ENCODE peak calls at places on chromosome 14, in five cellular contexts. One of them, this sample, is unnamed.

GRCh38 chr14:39251547-39251946 is 17.8 kb downstream of the MIA2 start:
- DNase-seq in A549: no peak
- DNase-seq in CD4-positive, alpha-beta T cell: no peak
- DNase-seq in HCT116: no peak
- DNase-seq in GM06990: no peak
- DNase-seq in this sample: no peak

GRCh38 chr14:54329082-54329695 is 67.6 kb upstream of the CDKN3 start:
- DNase-seq in A549: peak
- DNase-seq in CD4-positive, alpha-beta T cell: no peak
- DNase-seq in HCT116: peak
- DNase-seq in GM06990: no peak
- DNase-seq in this sample: no peak

GRCh38 chr14:62428429-62429203 is 616.6 kb downstream of the KCNH5 start:
- DNase-seq in A549: no peak
- DNase-seq in CD4-positive, alpha-beta T cell: no peak
- DNase-seq in HCT116: no peak
- DNase-seq in GM06990: no peak
- DNase-seq in this sample: peak

GRCh38 chr14:103693514-103693913 is 21.7 kb downstream of the XRCC3 start:
- DNase-seq in A549: no peak
- DNase-seq in CD4-positive, alpha-beta T cell: no peak
- DNase-seq in HCT116: no peak
- DNase-seq in GM06990: no peak
- DNase-seq in this sample: no peak

GRCh38 chr14:104268725-104269436 is 130.5 kb downstream of the KIF26A start:
- DNase-seq in A549: no peak
- DNase-seq in CD4-positive, alpha-beta T cell: no peak
- DNase-seq in HCT116: no peak
- DNase-seq in GM06990: no peak
- DNase-seq in this sample: no peak

GRCh38 chr14:92511472-92512247 is 1.9 kb upstream of the RIN3 start:
- DNase-seq in A549: peak
- DNase-seq in CD4-positive, alpha-beta T cell: no peak
- DNase-seq in HCT116: peak
- DNase-seq in GM06990: no peak
- DNase-seq in this sample: no peak

GRCh38 chr14:75274899-75275569 is 3.6 kb upstream of the FOS start:
- DNase-seq in A549: no peak
- DNase-seq in CD4-positive, alpha-beta T cell: peak
- DNase-seq in HCT116: no peak
- DNase-seq in GM06990: peak
- DNase-seq in this sample: no peak

GRCh38 chr14:54901380-54902142 is 1.1 kb downstream of the GCH1 start:
- DNase-seq in A549: peak
- DNase-seq in CD4-positive, alpha-beta T cell: no peak
- DNase-seq in HCT116: no peak
- DNase-seq in GM06990: peak
- DNase-seq in this sample: no peak

GRCh38 chr14:68499451-68499850 is 293.4 kb downstream of the ZFP36L1 start:
- DNase-seq in A549: no peak
- DNase-seq in CD4-positive, alpha-beta T cell: no peak
- DNase-seq in HCT116: no peak
- DNase-seq in GM06990: no peak
- DNase-seq in this sample: no peak

GRCh38 chr14:102015045-102015685 is 50.8 kb downstream of the DYNC1H1 start:
- DNase-seq in A549: no peak
- DNase-seq in CD4-positive, alpha-beta T cell: no peak
- DNase-seq in HCT116: no peak
- DNase-seq in GM06990: no peak
- DNase-seq in this sample: no peak

GRCh38 chr14:65222434-65222833 is 120.1 kb upstream of the MAX start:
- DNase-seq in A549: peak
- DNase-seq in CD4-positive, alpha-beta T cell: peak
- DNase-seq in HCT116: peak
- DNase-seq in GM06990: no peak
- DNase-seq in this sample: peak

GRCh38 chr14:67442139-67442906 is 30.4 kb upstream of the PLEK2 start:
- DNase-seq in A549: no peak
- DNase-seq in CD4-positive, alpha-beta T cell: no peak
- DNase-seq in HCT116: no peak
- DNase-seq in GM06990: no peak
- DNase-seq in this sample: no peak

GRCh38 chr14:92539419-92539818 is 25.8 kb downstream of the RIN3 start:
- DNase-seq in A549: no peak
- DNase-seq in CD4-positive, alpha-beta T cell: no peak
- DNase-seq in HCT116: no peak
- DNase-seq in GM06990: no peak
- DNase-seq in this sample: no peak

GRCh38 chr14:94101748-94102147 is 8.8 kb upstream of the IFI27 start:
- DNase-seq in A549: no peak
- DNase-seq in CD4-positive, alpha-beta T cell: no peak
- DNase-seq in HCT116: no peak
- DNase-seq in GM06990: no peak
- DNase-seq in this sample: no peak

DNA sequence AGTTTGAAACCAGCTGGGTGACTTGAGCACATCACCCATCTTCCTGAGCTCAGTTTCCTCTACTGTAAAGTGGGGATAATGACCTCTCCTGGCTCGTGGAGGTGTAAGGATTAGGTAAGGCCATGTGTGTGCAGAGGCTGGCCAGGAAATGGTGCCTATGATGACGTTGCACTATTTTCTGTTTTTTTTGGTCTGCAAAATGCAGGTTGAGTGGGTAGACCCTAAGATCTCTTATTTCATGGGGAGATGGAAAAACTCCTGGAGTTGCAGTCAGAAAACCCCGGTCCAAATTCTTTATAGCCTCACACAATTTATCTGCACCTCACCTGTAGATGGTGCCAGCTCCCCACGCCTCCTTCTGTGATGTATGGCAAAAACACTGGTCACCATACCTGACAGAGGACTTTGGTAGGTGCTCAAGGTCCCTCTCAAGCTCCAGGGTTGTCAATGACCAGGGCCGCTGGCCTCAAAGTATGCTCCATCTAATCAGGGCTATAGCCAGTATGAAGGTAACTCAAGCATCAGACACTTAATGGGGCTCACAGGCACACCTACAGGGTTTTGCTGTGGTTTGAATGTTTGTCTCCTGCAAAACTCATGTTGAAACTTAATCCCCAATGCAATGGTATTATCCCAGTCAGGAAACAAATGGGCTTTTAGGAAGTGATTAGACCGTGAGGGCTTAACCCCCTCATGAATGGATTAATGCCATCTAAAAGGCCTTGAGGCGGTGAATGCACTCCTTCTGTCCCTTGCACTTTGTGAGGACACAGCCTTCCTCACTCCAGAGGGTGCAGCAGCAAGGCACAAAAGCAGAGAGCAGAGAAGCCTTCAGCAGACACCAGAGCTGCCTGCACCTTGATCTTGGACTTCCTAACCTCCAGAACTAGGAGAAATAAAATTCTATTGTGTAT is 17.6 kb downstream of the C14orf132 start:
- DNase-seq in A549: no peak
- DNase-seq in CD4-positive, alpha-beta T cell: no peak
- DNase-seq in HCT116: no peak
- DNase-seq in GM06990: no peak
- DNase-seq in this sample: peak
- TF ChIP-seq CTCF in A549: peak
- TF ChIP-seq CTCF in CD4-positive, alpha-beta T cell: no peak
- TF ChIP-seq CTCF in HCT116: peak
- TF ChIP-seq CTCF in GM06990: peak
- TF ChIP-seq CTCF in this sample: peak

GRCh38 chr14:73293782-73294781 is 56.8 kb downstream of the PAPLN start:
- DNase-seq in A549: no peak
- DNase-seq in CD4-positive, alpha-beta T cell: no peak
- DNase-seq in HCT116: no peak
- DNase-seq in GM06990: no peak
- DNase-seq in this sample: no peak

GRCh38 chr14:73289729-73290128 is 52.4 kb downstream of the PAPLN start:
- DNase-seq in A549: no peak
- DNase-seq in CD4-positive, alpha-beta T cell: no peak
- DNase-seq in HCT116: no peak
- DNase-seq in GM06990: no peak
- DNase-seq in this sample: no peak

GRCh38 chr14:73290279-73290678 is 53.0 kb downstream of the PAPLN start:
- DNase-seq in A549: no peak
- DNase-seq in CD4-positive, alpha-beta T cell: no peak
- DNase-seq in HCT116: no peak
- DNase-seq in GM06990: peak
- DNase-seq in this sample: no peak

GRCh38 chr14:73289308-73289707 is 52.0 kb downstream of the PAPLN start:
- DNase-seq in A549: no peak
- DNase-seq in CD4-positive, alpha-beta T cell: no peak
- DNase-seq in HCT116: no peak
- DNase-seq in GM06990: no peak
- DNase-seq in this sample: no peak

GRCh38 chr14:73295198-73295796 is 58.0 kb downstream of the PAPLN start:
- DNase-seq in A549: peak
- DNase-seq in CD4-positive, alpha-beta T cell: no peak
- DNase-seq in HCT116: peak
- DNase-seq in GM06990: no peak
- DNase-seq in this sample: peak
- TF ChIP-seq CTCF in A549: peak
- TF ChIP-seq CTCF in CD4-positive, alpha-beta T cell: peak
- TF ChIP-seq CTCF in HCT116: peak
- TF ChIP-seq CTCF in GM06990: peak
- TF ChIP-seq CTCF in this sample: peak

GRCh38 chr14:100077441-100077840 is 12.2 kb downstream of the EVL start:
- DNase-seq in A549: no peak
- DNase-seq in CD4-positive, alpha-beta T cell: no peak
- DNase-seq in HCT116: no peak
- DNase-seq in GM06990: no peak
- DNase-seq in this sample: no peak

GRCh38 chr14:100074431-100075100 is 9.3 kb downstream of the EVL start:
- DNase-seq in A549: no peak
- DNase-seq in CD4-positive, alpha-beta T cell: no peak
- DNase-seq in HCT116: no peak
- DNase-seq in GM06990: no peak
- DNase-seq in this sample: no peak

GRCh38 chr14:100076630-100077029 is 11.4 kb downstream of the EVL start:
- DNase-seq in A549: no peak
- DNase-seq in CD4-positive, alpha-beta T cell: no peak
- DNase-seq in HCT116: no peak
- DNase-seq in GM06990: no peak
- DNase-seq in this sample: no peak

GRCh38 chr14:100078216-100078780 is 13.1 kb downstream of the EVL start:
- DNase-seq in A549: no peak
- DNase-seq in CD4-positive, alpha-beta T cell: no peak
- DNase-seq in HCT116: no peak
- DNase-seq in GM06990: no peak
- DNase-seq in this sample: no peak

GRCh38 chr14:100076133-100076532 is 10.9 kb downstream of the EVL start:
- DNase-seq in A549: peak
- DNase-seq in CD4-positive, alpha-beta T cell: no peak
- DNase-seq in HCT116: peak
- DNase-seq in GM06990: peak
- DNase-seq in this sample: no peak
- TF ChIP-seq CTCF in A549: no peak
- TF ChIP-seq CTCF in CD4-positive, alpha-beta T cell: peak
- TF ChIP-seq CTCF in HCT116: peak
- TF ChIP-seq CTCF in GM06990: peak
- TF ChIP-seq CTCF in this sample: no peak

DNA sequence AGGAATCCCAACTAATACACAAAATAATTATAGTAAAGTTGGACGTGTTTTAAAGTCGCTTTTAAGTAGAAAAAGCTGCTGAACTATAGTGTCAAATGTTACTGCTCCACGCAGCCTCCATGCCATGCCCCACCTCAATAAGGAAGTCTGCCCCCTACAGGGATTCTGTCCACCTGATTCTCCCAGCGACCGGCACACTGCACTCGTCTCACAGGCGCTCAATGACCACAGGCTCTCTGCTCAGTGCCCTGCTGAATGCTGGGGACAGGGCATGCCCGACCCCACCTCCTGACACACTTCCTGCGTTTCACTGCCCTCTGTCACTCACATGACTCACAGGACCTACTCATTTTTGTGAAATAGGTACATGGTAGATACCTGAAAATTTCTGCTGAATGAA is 48.9 kb downstream of the BDKRB1 start:
- DNase-seq in A549: peak
- DNase-seq in CD4-positive, alpha-beta T cell: no peak
- DNase-seq in HCT116: peak
- DNase-seq in GM06990: no peak
- DNase-seq in this sample: no peak
- TF ChIP-seq CTCF in A549: peak
- TF ChIP-seq CTCF in CD4-positive, alpha-beta T cell: no peak
- TF ChIP-seq CTCF in HCT116: no peak
- TF ChIP-seq CTCF in GM06990: peak
- TF ChIP-seq CTCF in this sample: peak

DNA sequence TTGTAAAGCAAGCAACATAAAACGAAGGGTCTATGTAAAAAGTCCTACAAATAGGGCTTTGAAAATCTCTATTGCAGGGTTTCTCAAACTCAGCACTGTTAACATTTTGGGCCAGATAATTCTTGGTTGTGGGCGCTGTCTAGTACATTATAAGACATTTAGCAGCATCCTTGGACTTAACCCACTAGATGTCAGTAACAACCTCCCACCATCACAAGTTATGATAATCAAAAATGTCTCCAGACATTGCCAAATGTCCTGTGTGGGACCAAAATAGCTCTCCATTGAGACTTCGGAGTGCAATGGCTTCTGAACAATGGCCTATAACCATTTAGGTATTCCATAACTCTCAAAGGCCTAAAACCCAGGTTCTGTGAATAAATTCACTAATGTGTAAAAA is 22.9 kb upstream of the DHRS7 start:
- DNase-seq in A549: peak
- DNase-seq in CD4-positive, alpha-beta T cell: no peak
- DNase-seq in HCT116: no peak
- DNase-seq in GM06990: no peak
- DNase-seq in this sample: no peak
- TF ChIP-seq CTCF in A549: peak
- TF ChIP-seq CTCF in CD4-positive, alpha-beta T cell: no peak
- TF ChIP-seq CTCF in HCT116: peak
- TF ChIP-seq CTCF in GM06990: peak
- TF ChIP-seq CTCF in this sample: peak

DNA sequence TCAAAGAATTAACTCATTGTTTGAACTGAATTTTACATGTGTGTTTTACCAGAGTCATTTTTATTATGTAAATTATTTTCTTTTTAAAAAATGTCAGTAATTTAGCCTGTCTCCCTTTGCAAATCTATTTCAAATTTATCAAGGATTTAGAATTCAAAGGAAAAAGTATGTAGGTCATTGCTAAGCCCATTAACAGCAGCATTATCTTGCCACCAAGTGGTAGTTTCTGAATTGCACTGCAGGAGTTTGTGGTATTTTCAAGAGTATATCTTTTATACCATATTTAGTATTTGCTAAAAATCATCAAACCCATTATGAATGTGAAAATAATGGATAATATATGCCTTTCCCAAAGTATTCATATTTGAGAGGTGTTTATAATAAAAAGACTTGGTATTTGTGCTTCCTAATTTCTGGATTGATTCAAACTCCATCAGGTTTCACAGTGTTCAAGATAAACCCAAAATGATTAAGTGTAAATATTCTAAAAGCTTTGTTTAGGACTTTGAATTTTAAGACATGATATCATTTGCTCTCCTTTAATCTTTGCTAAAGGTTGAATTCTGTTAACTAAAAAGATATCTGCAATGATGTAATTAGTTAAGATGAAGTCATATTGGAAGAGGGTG is 711.4 kb downstream of the FSCB start:
- DNase-seq in A549: peak
- DNase-seq in CD4-positive, alpha-beta T cell: no peak
- DNase-seq in HCT116: no peak
- DNase-seq in GM06990: no peak
- DNase-seq in this sample: no peak
- TF ChIP-seq CTCF in A549: no peak
- TF ChIP-seq CTCF in CD4-positive, alpha-beta T cell: no peak
- TF ChIP-seq CTCF in HCT116: no peak
- TF ChIP-seq CTCF in GM06990: no peak
- TF ChIP-seq CTCF in this sample: peak

This sample was measured in D721Med.